ENCODE peak calls at places on chromosome 18, in four cellular contexts. One of them, this sample, is unnamed.

GRCh38 chr18:12321331-12321730 is 13.3 kb downstream of the TUBB6 start:
- DNase-seq in epithelial cell of prostate: no peak
- DNase-seq in nephron progenitor cell: peak
- DNase-seq in astrocyte of the spinal cord: no peak
- DNase-seq in this sample: no peak

GRCh38 chr18:23943903-23944624 is 70.5 kb upstream of the TTC39C start:
- DNase-seq in epithelial cell of prostate: no peak
- DNase-seq in nephron progenitor cell: no peak
- DNase-seq in astrocyte of the spinal cord: peak
- DNase-seq in this sample: no peak

GRCh38 chr18:58699551-58699950 is 28.3 kb downstream of the MALT1 start:
- DNase-seq in epithelial cell of prostate: no peak
- DNase-seq in nephron progenitor cell: no peak
- DNase-seq in astrocyte of the spinal cord: no peak
- DNase-seq in this sample: no peak

GRCh38 chr18:11320981-11321380 is 171.6 kb upstream of the PIEZO2 start:
- DNase-seq in epithelial cell of prostate: no peak
- DNase-seq in nephron progenitor cell: no peak
- DNase-seq in astrocyte of the spinal cord: peak
- DNase-seq in this sample: no peak

GRCh38 chr18:9477509-9477908 is 2.2 kb downstream of the RALBP1 start:
- DNase-seq in epithelial cell of prostate: no peak
- DNase-seq in nephron progenitor cell: no peak
- DNase-seq in astrocyte of the spinal cord: no peak
- DNase-seq in this sample: no peak

GRCh38 chr18:24631238-24632025 is 171.0 kb downstream of the HRH4 start:
- DNase-seq in epithelial cell of prostate: no peak
- DNase-seq in nephron progenitor cell: no peak
- DNase-seq in astrocyte of the spinal cord: no peak
- DNase-seq in this sample: no peak

GRCh38 chr18:34117319-34117718 is 107.4 kb downstream of the NOL4 start:
- DNase-seq in epithelial cell of prostate: no peak
- DNase-seq in nephron progenitor cell: no peak
- DNase-seq in astrocyte of the spinal cord: no peak
- DNase-seq in this sample: peak

GRCh38 chr18:61546598-61546997 is 213.4 kb downstream of the CDH20 start:
- DNase-seq in epithelial cell of prostate: no peak
- DNase-seq in nephron progenitor cell: no peak
- DNase-seq in astrocyte of the spinal cord: peak
- DNase-seq in this sample: no peak

GRCh38 chr18:47754311-47755101 is 176.0 kb downstream of the SMAD2 start:
- DNase-seq in epithelial cell of prostate: no peak
- DNase-seq in nephron progenitor cell: peak
- DNase-seq in astrocyte of the spinal cord: no peak
- DNase-seq in this sample: peak

GRCh38 chr18:35088931-35089330 is 47.7 kb downstream of the MAPRE2 start:
- DNase-seq in epithelial cell of prostate: no peak
- DNase-seq in nephron progenitor cell: no peak
- DNase-seq in astrocyte of the spinal cord: no peak
- DNase-seq in this sample: no peak

GRCh38 chr18:48946329-48946835 is 4.4 kb downstream of the SMAD7 start:
- DNase-seq in epithelial cell of prostate: no peak
- DNase-seq in nephron progenitor cell: no peak
- DNase-seq in astrocyte of the spinal cord: peak
- DNase-seq in this sample: no peak

GRCh38 chr18:63578357-63578958 is 8.7 kb upstream of the SERPINB13 start:
- DNase-seq in epithelial cell of prostate: no peak
- DNase-seq in nephron progenitor cell: peak
- DNase-seq in astrocyte of the spinal cord: peak
- DNase-seq in this sample: peak

GRCh38 chr18:79789091-79789891 is 8.4 kb upstream of the KCNG2 start:
- DNase-seq in epithelial cell of prostate: no peak
- DNase-seq in nephron progenitor cell: no peak
- DNase-seq in astrocyte of the spinal cord: no peak
- DNase-seq in this sample: no peak

GRCh38 chr18:77071711-77072292 is 60.8 kb downstream of the MBP start:
- DNase-seq in epithelial cell of prostate: no peak
- DNase-seq in nephron progenitor cell: no peak
- DNase-seq in astrocyte of the spinal cord: peak
- DNase-seq in this sample: no peak

GRCh38 chr18:55479656-55480420 is 108.2 kb downstream of the TCF4 start:
- DNase-seq in epithelial cell of prostate: no peak
- DNase-seq in nephron progenitor cell: no peak
- DNase-seq in astrocyte of the spinal cord: no peak
- DNase-seq in this sample: no peak

GRCh38 chr18:31617029-31617717 is 25.5 kb downstream of the TTR start:
- DNase-seq in epithelial cell of prostate: no peak
- DNase-seq in nephron progenitor cell: no peak
- DNase-seq in astrocyte of the spinal cord: no peak
- DNase-seq in this sample: no peak

GRCh38 chr18:59388180-59388579 is 29.1 kb upstream of the LMAN1 start:
- DNase-seq in epithelial cell of prostate: no peak
- DNase-seq in nephron progenitor cell: no peak
- DNase-seq in astrocyte of the spinal cord: no peak
- DNase-seq in this sample: peak

GRCh38 chr18:24603151-24603550 is 142.7 kb downstream of the HRH4 start:
- DNase-seq in epithelial cell of prostate: no peak
- DNase-seq in nephron progenitor cell: no peak
- DNase-seq in astrocyte of the spinal cord: no peak
- DNase-seq in this sample: no peak

GRCh38 chr18:68660355-68661183 is 54.3 kb downstream of the TMX3 start:
- DNase-seq in epithelial cell of prostate: no peak
- DNase-seq in nephron progenitor cell: no peak
- DNase-seq in astrocyte of the spinal cord: peak
- DNase-seq in this sample: peak

GRCh38 chr18:55249572-55249971 is 290.3 kb upstream of the CCDC68 start:
- DNase-seq in epithelial cell of prostate: no peak
- DNase-seq in nephron progenitor cell: no peak
- DNase-seq in astrocyte of the spinal cord: peak
- DNase-seq in this sample: no peak

GRCh38 chr18:24397131-24397693 is 412 bp downstream of the OSBPL1A start:
- DNase-seq in epithelial cell of prostate: no peak
- DNase-seq in nephron progenitor cell: peak
- DNase-seq in astrocyte of the spinal cord: peak
- DNase-seq in this sample: peak

GRCh38 chr18:74796928-74797576 is 199.4 kb downstream of the ZNF407 start:
- DNase-seq in epithelial cell of prostate: no peak
- DNase-seq in nephron progenitor cell: no peak
- DNase-seq in astrocyte of the spinal cord: peak
- DNase-seq in this sample: no peak

GRCh38 chr18:55317832-55318231 is 270.2 kb downstream of the TCF4 start:
- DNase-seq in epithelial cell of prostate: no peak
- DNase-seq in nephron progenitor cell: no peak
- DNase-seq in astrocyte of the spinal cord: peak
- DNase-seq in this sample: peak

GRCh38 chr18:8522756-8523155 is 86.5 kb upstream of the RAB12 start:
- DNase-seq in epithelial cell of prostate: no peak
- DNase-seq in nephron progenitor cell: no peak
- DNase-seq in astrocyte of the spinal cord: no peak
- DNase-seq in this sample: no peak

GRCh38 chr18:49241852-49242251 is 218.6 kb downstream of the DYM start:
- DNase-seq in epithelial cell of prostate: no peak
- DNase-seq in nephron progenitor cell: no peak
- DNase-seq in astrocyte of the spinal cord: peak
- DNase-seq in this sample: no peak

GRCh38 chr18:5064846-5065245 is 132.2 kb downstream of the AKAIN1 start:
- DNase-seq in epithelial cell of prostate: no peak
- DNase-seq in nephron progenitor cell: no peak
- DNase-seq in astrocyte of the spinal cord: no peak
- DNase-seq in this sample: no peak

GRCh38 chr18:55337908-55338521 is 250.0 kb downstream of the TCF4 start:
- DNase-seq in epithelial cell of prostate: no peak
- DNase-seq in nephron progenitor cell: no peak
- DNase-seq in astrocyte of the spinal cord: no peak
- DNase-seq in this sample: no peak

GRCh38 chr18:54883816-54884604 is 55.7 kb downstream of the RAB27B start:
- DNase-seq in epithelial cell of prostate: no peak
- DNase-seq in nephron progenitor cell: no peak
- DNase-seq in astrocyte of the spinal cord: peak
- DNase-seq in this sample: no peak

GRCh38 chr18:33593261-33593660 is 15.2 kb downstream of the ASXL3 start:
- DNase-seq in epithelial cell of prostate: no peak
- DNase-seq in nephron progenitor cell: no peak
- DNase-seq in astrocyte of the spinal cord: no peak
- DNase-seq in this sample: no peak

GRCh38 chr18:58045265-58046086 is 1.4 kb downstream of the NEDD4L start:
- DNase-seq in epithelial cell of prostate: no peak
- DNase-seq in nephron progenitor cell: peak
- DNase-seq in astrocyte of the spinal cord: peak
- DNase-seq in this sample: peak

GRCh38 chr18:5600376-5601071 is 56.7 kb upstream of the EPB41L3 start:
- DNase-seq in epithelial cell of prostate: no peak
- DNase-seq in nephron progenitor cell: no peak
- DNase-seq in astrocyte of the spinal cord: peak
- DNase-seq in this sample: no peak

GRCh38 chr18:24078391-24078790 is 60.5 kb upstream of the CABYR start:
- DNase-seq in epithelial cell of prostate: no peak
- DNase-seq in nephron progenitor cell: no peak
- DNase-seq in astrocyte of the spinal cord: peak
- DNase-seq in this sample: no peak

GRCh38 chr18:13379930-13380665 is 161.5 kb downstream of the LDLRAD4 start:
- DNase-seq in epithelial cell of prostate: no peak
- DNase-seq in nephron progenitor cell: no peak
- DNase-seq in astrocyte of the spinal cord: no peak
- DNase-seq in this sample: no peak